ENCODE peak calls at places on chromosome 5, in seven cellular contexts. X, S, H, J, L, C and D are unnamed samples.

GRCh38 chr5:108528655-108529054 is 146.8 kb upstream of the FBXL17 start:
- DNase-seq in C (no peak), S (no peak), H (no peak), J (no peak), X (no peak), L (no peak), D (no peak)

GRCh38 chr5:138748630-138749081 is 4.6 kb upstream of the CTNNA1 start:
- DNase-seq in S (no peak), L (peak), X (no peak), C (no peak), J (no peak), H (no peak), D (no peak)

GRCh38 chr5:160656961-160657570 is 194.9 kb downstream of the ATP10B start:
- DNase-seq in L (no peak), H (no peak), S (no peak), C (no peak), X (no peak), J (no peak), D (no peak)

GRCh38 chr5:155850411-155850810 is 476.6 kb upstream of the SGCD start:
- DNase-seq in S (no peak), J (no peak), X (no peak), H (no peak), L (no peak), C (no peak), D (no peak)

GRCh38 chr5:140546851-140547507 is 483 bp upstream of the EIF4EBP3 start:
- DNase-seq in J (no peak), L (no peak), X (no peak), C (no peak), H (no peak), S (peak), D (no peak)

GRCh38 chr5:145157841-145158240 is 677.3 kb downstream of the PRELID2 start:
- DNase-seq in L (no peak), H (no peak), X (no peak), J (no peak), S (no peak), C (no peak), D (no peak)

GRCh38 chr5:132962429-132962928 is 955 bp downstream of the AFF4 start:
- DNase-seq in H (peak), S (peak), J (no peak), C (no peak), X (peak), L (peak), D (peak)

GRCh38 chr5:173744527-173744926 is 128.1 kb upstream of the BOD1 start:
- DNase-seq in C (no peak), X (no peak), L (no peak), S (no peak), J (no peak), H (no peak), D (no peak)

GRCh38 chr5:159208508-159209437 is 580 bp downstream of the RNF145 start:
- DNase-seq in X (no peak), S (peak), H (peak), J (no peak), L (peak), C (no peak), D (peak)

GRCh38 chr5:171858303-171858702 is 72.7 kb downstream of the SMIM23 start:
- DNase-seq in X (no peak), L (no peak), H (peak), J (no peak), C (no peak), S (peak), D (peak)

GRCh38 chr5:179906795-179907569 is 715 bp downstream of the TBC1D9B start:
- DNase-seq in L (peak), J (no peak), C (no peak), H (peak), X (no peak), S (no peak), D (peak)

GRCh38 chr5:95861858-95862561 is 39.5 kb upstream of the GLRX start:
- DNase-seq in H (no peak), X (no peak), C (no peak), L (no peak), S (no peak), J (no peak), D (no peak)

GRCh38 chr5:110968246-110969005 is 103.1 kb upstream of the TSLP start:
- DNase-seq in C (no peak), S (no peak), X (no peak), L (no peak), H (no peak), J (no peak), D (no peak)

GRCh38 chr5:131264453-131265200 is 774 bp downstream of the CDC42SE2 start:
- DNase-seq in L (peak), H (peak), C (no peak), J (peak), S (no peak), X (no peak), D (peak)

GRCh38 chr5:14165375-14166091 is 22.4 kb downstream of the TRIO start:
- DNase-seq in C (no peak), L (no peak), J (no peak), S (peak), H (no peak), X (peak), D (no peak)

GRCh38 chr5:466661-467310 is 23.8 kb downstream of the EXOC3 start:
- DNase-seq in S (no peak), H (no peak), C (no peak), L (no peak), X (no peak), J (no peak), D (no peak)

GRCh38 chr5:146359836-146360235 is 21.2 kb downstream of the POU4F3 start:
- DNase-seq in S (no peak), J (no peak), C (no peak), L (no peak), X (no peak), H (no peak), D (no peak)

GRCh38 chr5:146369691-146370090 is 31.1 kb downstream of the POU4F3 start:
- DNase-seq in H (no peak), X (no peak), C (no peak), J (no peak), L (no peak), S (no peak), D (no peak)

GRCh38 chr5:146368137-146368536 is 29.5 kb downstream of the POU4F3 start:
- DNase-seq in S (no peak), L (no peak), X (no peak), C (no peak), H (no peak), J (no peak), D (no peak)

GRCh38 chr5:146366904-146367303 is 28.3 kb downstream of the POU4F3 start:
- DNase-seq in H (no peak), S (no peak), C (no peak), L (no peak), J (no peak), X (no peak), D (no peak)

DNA sequence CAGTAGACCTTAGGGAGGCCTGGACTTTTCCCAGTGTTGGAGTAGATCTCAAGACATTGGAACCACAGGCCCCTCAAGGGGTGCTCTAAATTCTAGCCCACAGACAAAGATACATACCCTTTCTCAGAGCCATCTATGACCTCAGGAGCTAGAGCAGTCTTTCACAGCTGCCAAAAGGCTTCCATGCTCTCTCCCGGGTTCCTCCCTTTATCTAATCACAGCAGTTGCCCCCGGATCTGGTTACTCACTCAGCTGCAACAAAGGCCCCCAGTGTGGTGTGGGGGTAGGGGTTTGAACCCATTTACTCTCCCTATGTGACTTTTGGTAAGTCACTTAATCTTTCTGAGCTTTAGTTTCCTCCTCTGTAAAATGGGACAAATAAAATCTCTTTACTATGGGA is 27.0 kb downstream of the POU4F3 start:
- DNase-seq in S (no peak), H (no peak), C (no peak), J (no peak), X (no peak), L (no peak), D (no peak)
- TF ChIP-seq JUND in S (no peak), H (no peak), C (no peak), J (peak), X (no peak), L (no peak), D (no peak)

GRCh38 chr5:122896598-122897282 is 51.3 kb downstream of the SNX24 start:
- DNase-seq in C (no peak), X (peak), L (no peak), S (peak), J (no peak), H (no peak), D (peak)
- TF ChIP-seq JUND in C (no peak), X (no peak), L (no peak), S (no peak), J (no peak), H (no peak), D (no peak)

GRCh38 chr5:33233013-33233463 is 207.7 kb upstream of the TARS1 start:
- DNase-seq in L (no peak), H (no peak), J (no peak), S (no peak), X (no peak), C (no peak), D (no peak)
- TF ChIP-seq JUND in L (no peak), H (peak), J (no peak), S (no peak), X (no peak), C (no peak), D (no peak)

DNA sequence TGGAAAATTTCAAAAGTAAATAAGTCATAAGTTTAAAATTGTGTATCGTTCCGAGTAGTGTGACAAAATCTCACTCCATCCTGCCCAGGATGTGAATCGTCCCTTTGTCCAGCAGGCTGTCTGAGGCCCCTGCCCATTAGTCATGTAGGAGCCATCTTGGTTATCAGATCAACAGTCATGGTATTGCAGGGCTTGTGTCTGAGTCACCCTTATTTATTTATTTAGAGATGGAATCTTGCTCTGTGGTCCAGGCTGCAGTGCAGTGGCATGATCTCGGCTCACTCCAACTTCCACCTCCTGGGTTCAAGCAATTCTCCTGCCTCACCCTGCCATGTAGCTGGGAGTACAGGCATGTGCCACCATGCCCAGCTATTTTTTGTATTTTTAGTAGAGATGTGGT is 30.2 kb downstream of the ITGA2 start:
- DNase-seq in H (no peak), J (no peak), C (no peak), L (peak), X (peak), S (peak), D (no peak)
- TF ChIP-seq JUND in H (peak), J (no peak), C (no peak), L (peak), X (peak), S (peak), D (no peak)

GRCh38 chr5:15926586-15926985 is 253.0 kb downstream of the MARCHF11 start:
- DNase-seq in X (no peak), H (no peak), L (no peak), C (no peak), S (no peak), J (no peak), D (no peak)
- TF ChIP-seq JUND in X (no peak), H (no peak), L (no peak), C (no peak), S (no peak), J (no peak), D (no peak)

DNA sequence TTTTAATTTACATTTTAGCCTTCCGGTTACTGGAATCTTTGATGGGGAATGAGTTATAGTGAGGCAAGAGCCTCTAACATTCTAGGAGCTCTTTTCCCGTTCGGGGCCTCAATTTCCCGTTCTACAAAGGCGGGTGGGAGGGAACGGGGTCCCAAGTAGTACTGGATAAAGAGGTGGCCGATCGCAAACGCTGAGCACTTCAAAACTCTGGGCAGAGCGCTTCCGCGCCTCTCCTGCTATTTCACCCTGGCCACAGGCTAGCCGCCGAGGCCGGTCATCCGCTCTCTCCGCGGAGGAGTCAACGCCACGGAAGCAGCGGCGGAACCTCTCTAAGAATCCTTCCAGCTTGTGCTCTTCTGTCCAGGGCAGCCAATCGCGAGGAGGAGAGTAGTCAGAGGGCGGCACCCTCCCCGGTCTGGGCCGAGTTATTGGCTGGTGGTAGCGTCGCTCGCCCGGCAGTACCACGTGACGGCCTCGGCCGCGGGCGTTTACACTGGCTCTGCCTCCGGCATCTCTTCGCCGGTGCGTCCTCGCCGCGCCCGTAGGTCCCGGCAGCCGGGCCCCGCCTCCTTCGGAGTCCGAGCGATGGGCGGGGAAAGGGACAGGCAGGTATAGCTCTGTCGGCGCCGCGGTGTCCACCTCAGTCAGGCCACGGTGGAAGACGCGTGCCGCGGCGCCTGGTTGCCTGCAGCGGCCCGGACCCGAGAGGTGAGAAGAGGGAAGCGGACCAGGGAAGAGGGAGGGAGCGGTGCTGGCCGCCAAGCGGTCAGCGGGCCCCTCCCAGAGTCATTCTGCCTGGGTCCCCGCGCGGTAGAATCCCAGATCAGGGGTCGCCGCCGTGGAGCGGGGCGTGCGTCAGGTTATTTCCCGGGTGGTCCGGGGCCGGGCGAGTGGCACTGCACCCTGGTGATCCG is at the start of gene SLC26A2:
- DNase-seq in S (peak), J (peak), C (peak), H (peak), L (peak), X (peak), D (peak)
- TF ChIP-seq JUND in S (no peak), J (no peak), C (no peak), H (no peak), L (no peak), X (no peak), D (no peak)